ENCODE peak calls at places on chromosomes 1 and 21, in six cellular contexts. A, O, U, D, M and E are unnamed samples.
A peak's percentile ranks its signal among the peaks of the same experiment; 100 is the strongest.

GRCh38 chr21:36800734-36801133 is 101.8 kb downstream of the SIM2 start:
- DNase-seq in A (no peak), O (no peak), M (no peak), U (no peak), D (no peak), E (no peak)

GRCh38 chr1:216293673-216294072 is 129.6 kb downstream of the USH2A start:
- DNase-seq in D (no peak), A (no peak), U (no peak), O (no peak), M (no peak), E (no peak)

GRCh38 chr1:9421533-9421873 is 117.8 kb upstream of the SLC25A33 start:
- DNase-seq in U (no peak), D (no peak), A (no peak), M (no peak), O (no peak), E (no peak)

GRCh38 chr1:115457295-115457694 is 119.2 kb upstream of the NGF start:
- DNase-seq in O (no peak), U (no peak), M (peak; percentile 77), D (no peak), A (no peak), E (peak; percentile 35)

GRCh38 chr1:161220002-161220401 is 3.4 kb downstream of the APOA2 start:
- DNase-seq in M (no peak), O (no peak), A (no peak), D (no peak), U (no peak), E (no peak)

GRCh38 chr21:34351786-34352241 is 12.0 kb upstream of the KCNE2 start:
- DNase-seq in U (peak; percentile 43), O (peak; percentile 23), A (peak; percentile 95), D (peak; percentile 82), M (peak; percentile 75), E (no peak)

GRCh38 chr1:242428403-242429190 is 95.9 kb downstream of the PLD5 start:
- DNase-seq in M (no peak), D (no peak), A (no peak), O (no peak), U (no peak), E (no peak)

GRCh38 chr1:211893260-211893659 is 62.7 kb upstream of the LPGAT1 start:
- DNase-seq in D (no peak), O (no peak), A (no peak), M (no peak), U (no peak), E (no peak)

GRCh38 chr1:236154126-236154525 is 11.8 kb downstream of the GPR137B start:
- DNase-seq in O (no peak), D (no peak), M (no peak), A (no peak), U (no peak), E (no peak)

GRCh38 chr1:202149566-202149965 is 5.0 kb upstream of the ARL8A start:
- DNase-seq in M (no peak), O (no peak), A (no peak), D (no peak), U (no peak), E (no peak)

GRCh38 chr1:229689273-229689672 is 63.2 kb downstream of the URB2 start:
- DNase-seq in O (no peak), A (no peak), U (no peak), M (peak; percentile 19), D (no peak), E (no peak)

GRCh38 chr1:16321176-16321867 is 31.0 kb downstream of the FBXO42 start:
- DNase-seq in M (no peak), U (no peak), A (no peak), O (no peak), D (no peak), E (no peak)

GRCh38 chr1:41221995-41222991 is 19.8 kb downstream of the SCMH1 start:
- DNase-seq in O (no peak), A (no peak), M (no peak), U (no peak), D (no peak), E (no peak)

GRCh38 chr1:70486676-70487470 is 75.8 kb downstream of the CTH start:
- DNase-seq in A (peak; percentile 54), U (peak; percentile 18), O (peak; percentile 57), D (no peak), M (peak; percentile 42), E (peak; percentile 76)

GRCh38 chr21:14116080-14116481 is 94.7 kb downstream of the LIPI start:
- DNase-seq in D (no peak), M (no peak), A (no peak), U (no peak), O (no peak), E (no peak)

GRCh38 chr1:229841230-229841629 is 215.2 kb downstream of the URB2 start:
- DNase-seq in U (no peak), D (no peak), O (no peak), M (no peak), A (no peak), E (no peak)

GRCh38 chr1:159250817-159251216 is 46.1 kb downstream of the ACKR1 start:
- DNase-seq in D (no peak), M (no peak), U (no peak), A (no peak), O (no peak), E (no peak)

GRCh38 chr1:33005117-33005811 is 31.4 kb downstream of the AK2 start:
- DNase-seq in A (no peak), D (no peak), M (no peak), O (no peak), U (no peak), E (no peak)

GRCh38 chr1:218482683-218483082 is 137.5 kb downstream of the TGFB2 start:
- DNase-seq in M (no peak), D (no peak), U (no peak), O (no peak), A (no peak), E (no peak)

GRCh38 chr1:172809751-172810150 is 150.8 kb downstream of the FASLG start:
- DNase-seq in D (no peak), U (no peak), O (no peak), A (no peak), M (no peak), E (no peak)

GRCh38 chr1:164382384-164382783 is 176.6 kb upstream of the PBX1 start:
- DNase-seq in A (peak; percentile 40), O (no peak), U (peak; percentile 17), M (no peak), D (no peak), E (no peak)

GRCh38 chr1:73556270-73556669 is 641.7 kb downstream of the LRRIQ3 start:
- DNase-seq in M (no peak), D (no peak), O (no peak), U (no peak), A (no peak), E (no peak)

GRCh38 chr21:31893841-31894240 is 21.0 kb downstream of the HUNK start:
- DNase-seq in M (no peak), O (no peak), D (no peak), A (no peak), U (no peak), E (no peak)

GRCh38 chr1:18479484-18479883 is 1.2 kb upstream of the KLHDC7A start:
- DNase-seq in U (no peak), O (no peak), M (no peak), A (no peak), D (no peak), E (no peak)

GRCh38 chr1:63698001-63698838 is 75.6 kb upstream of the ROR1 start:
- DNase-seq in M (no peak), D (no peak), O (peak; percentile 23), U (peak; percentile 76), A (peak; percentile 84), E (no peak)

GRCh38 chr1:207815913-207816312 is 64.1 kb downstream of the CD46 start:
- DNase-seq in M (no peak), O (no peak), U (no peak), A (no peak), D (no peak), E (no peak)